ENCODE peak calls at places on chromosomes 16 and 17, in seven cellular contexts. D is HT-29, W is NCI-H1105, G is cerebellar nuclear complex, N is neuronal stem cell, V is GM06990, J is PC-9. X is an unnamed sample.

GRCh38 chr17:79777844-79778503 is at the start of gene CBX2:
- DNase-seq in J (peak; percentile 82), G (no peak), N (peak; percentile 80), D (peak; percentile 54), W (peak; percentile 66), V (peak; percentile 80), X (peak; percentile 50)

GRCh38 chr17:17970699-17971430 is 1.3 kb downstream of the TOM1L2 start:
- DNase-seq in W (no peak), V (no peak), D (no peak), J (no peak), N (no peak), G (no peak), X (no peak)

GRCh38 chr17:60060474-60060873 is 18.2 kb downstream of the HEATR6 start:
- DNase-seq in D (no peak), J (no peak), W (no peak), V (no peak), G (no peak), N (no peak), X (no peak)

GRCh38 chr16:66026211-66026610 is 340.3 kb upstream of the CDH5 start:
- DNase-seq in V (no peak), D (no peak), W (no peak), J (no peak), N (no peak), G (no peak), X (no peak)

GRCh38 chr16:56667581-56668571 is at the start of gene MT1G:
- DNase-seq in W (no peak), D (no peak), G (no peak), V (no peak), J (no peak), N (no peak), X (no peak)

GRCh38 chr17:2040942-2041560 is 771 bp upstream of the OVCA2 start:
- DNase-seq in N (no peak), D (no peak), W (no peak), V (no peak), J (no peak), G (no peak), X (no peak)

GRCh38 chr17:16939606-16940115 is 32.3 kb downstream of the TNFRSF13B start:
- DNase-seq in W (no peak), N (no peak), V (no peak), J (no peak), D (no peak), G (no peak), X (no peak)

GRCh38 chr16:64356267-64356666 is 765.6 kb downstream of the CDH11 start:
- DNase-seq in W (no peak), J (no peak), V (no peak), N (no peak), D (no peak), G (no peak), X (peak; percentile 98)

GRCh38 chr16:2896480-2897010 is 13.5 kb downstream of the FLYWCH2 start:
- DNase-seq in D (no peak), N (no peak), W (no peak), J (no peak), G (no peak), V (no peak), X (no peak)

GRCh38 chr16:3637371-3637923 is 17.0 kb upstream of the DNASE1 start:
- DNase-seq in J (no peak), N (no peak), W (no peak), V (no peak), D (peak; percentile 62), G (no peak), X (peak; percentile 10)

GRCh38 chr17:81097134-81097942 is 62.4 kb downstream of the BAIAP2 start:
- DNase-seq in W (no peak), N (peak; percentile 84), J (peak; percentile 86), V (peak; percentile 35), G (no peak), D (peak; percentile 83), X (peak; percentile 64)

GRCh38 chr17:55410722-55411462 is 10.7 kb downstream of the MMD start:
- DNase-seq in G (no peak), J (no peak), D (no peak), N (no peak), V (no peak), W (no peak), X (no peak)

GRCh38 chr17:78883090-78883532 is 19.9 kb downstream of the CEP295NL start:
- DNase-seq in D (peak; percentile 88), G (no peak), J (peak; percentile 94), N (no peak), W (no peak), V (no peak), X (peak; percentile 67)

GRCh38 chr17:75472119-75472518 is 15.7 kb downstream of the TMEM94 start:
- DNase-seq in D (peak; percentile 7), G (no peak), J (no peak), N (no peak), W (peak; percentile 49), V (no peak), X (no peak)

GRCh38 chr16:66300501-66300900 is 66.0 kb upstream of the CDH5 start:
- DNase-seq in N (no peak), W (no peak), J (no peak), D (no peak), V (no peak), G (no peak), X (no peak)

GRCh38 chr17:52546493-52546892 is 388.0 kb upstream of the CA10 start:
- DNase-seq in W (no peak), V (no peak), N (no peak), J (no peak), G (no peak), D (no peak), X (no peak)

GRCh38 chr16:10599626-10600025 is 19.2 kb upstream of the EMP2 start:
- DNase-seq in G (no peak), J (no peak), D (no peak), V (no peak), N (no peak), W (no peak), X (no peak)

GRCh38 chr17:56808503-56808902 is 25.2 kb downstream of the C17orf67 start:
- DNase-seq in N (no peak), J (no peak), W (peak; percentile 47), G (no peak), V (no peak), D (no peak), X (no peak)

GRCh38 chr17:17837380-17837821 is 615 bp upstream of the SREBF1 start:
- DNase-seq in D (peak; percentile 37), V (no peak), G (no peak), N (no peak), J (peak; percentile 62), W (no peak), X (no peak)

GRCh38 chr17:58153046-58153445 is 4.9 kb downstream of the OR4D1 start:
- DNase-seq in V (no peak), D (no peak), J (no peak), W (no peak), G (no peak), N (no peak), X (no peak)